ENCODE peak calls at places on chromosomes 7 and 10, in five cellular contexts. B is stomach, K is transverse colon, Q is HepG2, M is SK-N-SH. G is an unnamed sample.

GRCh38 chr7:136635755-136636154 is 232.7 kb upstream of the CHRM2 start:
- DNase-seq in B (no peak), K (no peak), Q (no peak), M (peak; percentile 16), G (no peak)

GRCh38 chr7:152522551-152522950 is 86.7 kb upstream of the KMT2C start:
- DNase-seq in B (no peak), K (no peak), Q (no peak), M (peak; percentile 54), G (no peak)

GRCh38 chr10:54284526-54285193 is 516.4 kb downstream of the PCDH15 start:
- DNase-seq in B (no peak), K (no peak), Q (no peak), M (no peak), G (no peak)

GRCh38 chr10:109966961-109967738 is 40.6 kb upstream of the ADD3 start:
- DNase-seq in B (no peak), K (no peak), Q (peak; percentile 82), M (peak; percentile 72), G (no peak)

GRCh38 chr10:75287697-75288096 is 51.9 kb upstream of the COMTD1 start:
- DNase-seq in B (no peak), K (no peak), Q (no peak), M (no peak), G (peak; percentile 37)

GRCh38 chr10:36423821-36424248 is 701.6 kb upstream of the ANKRD30A start:
- DNase-seq in B (no peak), K (no peak), Q (no peak), M (no peak), G (no peak)

GRCh38 chr7:73628504-73628903 is 4.2 kb upstream of the MLXIPL start:
- DNase-seq in B (no peak), K (no peak), Q (no peak), M (no peak), G (no peak)

GRCh38 chr7:31957090-31957720 is 113.0 kb downstream of the PDE1C start:
- DNase-seq in B (no peak), K (no peak), Q (no peak), M (no peak), G (no peak)

GRCh38 chr7:81300779-81301178 is 381.9 kb upstream of the SEMA3C start:
- DNase-seq in B (no peak), K (no peak), Q (no peak), M (no peak), G (no peak)

GRCh38 chr7:12764355-12765000 is 77.0 kb downstream of the ARL4A start:
- DNase-seq in B (no peak), K (no peak), Q (no peak), M (no peak), G (no peak)

GRCh38 chr10:78866731-78867554 is 201.8 kb upstream of the ZMIZ1 start:
- DNase-seq in B (no peak), K (no peak), Q (no peak), M (peak; percentile 61), G (peak; percentile 88)

GRCh38 chr7:132066776-132067175 is 509.5 kb downstream of the PLXNA4 start:
- DNase-seq in B (no peak), K (peak; percentile 20), Q (no peak), M (no peak), G (no peak)

GRCh38 chr10:17673517-17674051 is 29.6 kb downstream of the STAM start:
- DNase-seq in B (no peak), K (no peak), Q (peak; percentile 91), M (no peak), G (no peak)

GRCh38 chr10:20855398-20856038 is 41.6 kb downstream of the NEBL start:
- DNase-seq in B (no peak), K (no peak), Q (peak; percentile 28), M (peak; percentile 11), G (no peak)

GRCh38 chr7:88169717-88170320 is 50.0 kb downstream of the SRI start:
- DNase-seq in B (no peak), K (no peak), Q (peak; percentile 10), M (peak; percentile 15), G (no peak)

GRCh38 chr7:29408841-29409243 is 154.8 kb upstream of the PRR15 start:
- DNase-seq in B (peak; percentile 51), K (peak; percentile 48), Q (peak; percentile 61), M (peak; percentile 76), G (no peak)

GRCh38 chr10:114458955-114459354 is 54.7 kb upstream of the AFAP1L2 start:
- DNase-seq in B (peak; percentile 44), K (peak; percentile 50), Q (peak; percentile 8), M (peak; percentile 71), G (peak; percentile 84)

GRCh38 chr10:95663496-95663895 is 7.0 kb upstream of the ALDH18A1 start:
- DNase-seq in B (no peak), K (no peak), Q (no peak), M (no peak), G (peak; percentile 75)

GRCh38 chr10:14413583-14413982 is 82.9 kb upstream of the FRMD4A start:
- DNase-seq in B (no peak), K (no peak), Q (no peak), M (no peak), G (no peak)

GRCh38 chr10:69345402-69345801 is 67.1 kb downstream of the HK1 start:
- DNase-seq in B (peak; percentile 79), K (no peak), Q (no peak), M (no peak), G (no peak)

GRCh38 chr7:47444376-47445098 is 137.4 kb downstream of the TNS3 start:
- DNase-seq in B (no peak), K (peak; percentile 38), Q (peak; percentile 49), M (peak; percentile 49), G (no peak)

GRCh38 chr7:129615018-129615417 is 3.5 kb downstream of the NRF1 start:
- DNase-seq in B (no peak), K (no peak), Q (peak; percentile 68), M (no peak), G (no peak)

GRCh38 chr7:70588610-70589009 is 543.3 kb upstream of the GALNT17 start:
- DNase-seq in B (no peak), K (no peak), Q (no peak), M (no peak), G (no peak)

GRCh38 chr10:8566737-8567136 is 512.2 kb downstream of the GATA3 start:
- DNase-seq in B (no peak), K (no peak), Q (no peak), M (no peak), G (no peak)

GRCh38 chr10:70145166-70145665 is 1.3 kb downstream of the TYSND1 start:
- DNase-seq in B (no peak), K (peak; percentile 35), Q (no peak), M (no peak), G (no peak)

GRCh38 chr7:71801996-71802395 is 610.1 kb downstream of the CALN1 start:
- DNase-seq in B (no peak), K (no peak), Q (no peak), M (no peak), G (no peak)

GRCh38 chr10:24891823-24892222 is 60.6 kb downstream of the PRTFDC1 start:
- DNase-seq in B (no peak), K (no peak), Q (no peak), M (peak; percentile 17), G (no peak)

DNA sequence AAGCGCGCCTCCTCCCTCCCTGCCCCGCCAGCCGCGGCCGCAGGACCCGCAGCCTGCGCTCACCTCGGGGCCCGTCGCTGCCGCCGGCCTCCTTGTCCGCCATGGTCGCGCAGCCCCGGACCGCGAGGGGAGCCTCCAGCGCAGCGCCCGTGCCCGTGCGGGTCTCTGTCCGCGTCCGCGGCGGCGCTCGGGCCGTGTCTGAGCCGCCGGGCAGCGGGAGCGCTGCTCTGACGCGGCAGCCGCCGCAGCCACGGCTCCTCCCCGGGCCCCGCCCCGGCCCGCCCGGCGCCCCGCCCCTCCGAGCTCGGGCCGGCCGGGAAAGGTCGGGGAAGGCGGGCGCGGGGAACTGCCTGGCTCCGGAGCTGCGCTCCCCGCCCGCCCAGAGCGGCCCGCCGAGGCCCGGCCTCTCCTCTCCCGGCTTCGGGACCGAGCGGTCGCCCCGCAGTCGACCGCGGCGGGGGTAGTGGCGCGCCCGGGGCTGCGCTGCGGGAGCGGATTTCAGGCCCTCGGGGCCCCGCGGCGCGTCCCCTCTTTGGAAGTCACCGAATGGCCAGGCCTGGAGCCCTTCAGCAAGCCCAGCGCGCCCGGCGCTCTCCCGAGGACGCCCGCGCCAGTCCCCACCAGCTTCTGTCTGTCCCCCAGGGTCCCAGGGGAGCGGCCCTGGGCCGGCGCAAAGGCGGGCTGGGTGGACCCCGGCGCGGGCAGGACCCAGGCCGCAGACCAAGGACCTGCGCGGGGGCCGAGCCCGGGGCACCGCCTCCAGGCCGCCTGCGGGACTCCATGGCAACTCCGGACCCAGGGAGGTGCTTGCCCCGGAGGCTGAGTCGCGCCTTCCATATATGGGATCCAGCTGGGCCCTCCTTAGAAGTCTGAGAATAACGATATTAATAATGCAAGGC is at the start of gene HSPA12A:
- DNase-seq in B (peak; percentile 80), K (peak; percentile 80), Q (no peak), M (peak; percentile 95), G (peak; percentile 94)
- TF ChIP-seq POLR2AphosphoS5 in B (peak; percentile 40), K (peak; percentile 47), Q (no peak), M (peak; percentile 17), G (peak; percentile 73)

GRCh38 chr10:119379466-119380071 is 162.9 kb downstream of the RGS10 start:
- DNase-seq in B (no peak), K (no peak), Q (no peak), M (no peak), G (no peak)

GRCh38 chr10:119378737-119379067 is 163.8 kb downstream of the RGS10 start:
- DNase-seq in B (no peak), K (no peak), Q (no peak), M (no peak), G (no peak)

GRCh38 chr10:119375574-119376265 is 166.8 kb downstream of the RGS10 start:
- DNase-seq in B (peak; percentile 38), K (no peak), Q (no peak), M (no peak), G (no peak)

GRCh38 chr10:119377431-119377830 is 165.1 kb downstream of the RGS10 start:
- DNase-seq in B (no peak), K (no peak), Q (no peak), M (no peak), G (no peak)

DNA sequence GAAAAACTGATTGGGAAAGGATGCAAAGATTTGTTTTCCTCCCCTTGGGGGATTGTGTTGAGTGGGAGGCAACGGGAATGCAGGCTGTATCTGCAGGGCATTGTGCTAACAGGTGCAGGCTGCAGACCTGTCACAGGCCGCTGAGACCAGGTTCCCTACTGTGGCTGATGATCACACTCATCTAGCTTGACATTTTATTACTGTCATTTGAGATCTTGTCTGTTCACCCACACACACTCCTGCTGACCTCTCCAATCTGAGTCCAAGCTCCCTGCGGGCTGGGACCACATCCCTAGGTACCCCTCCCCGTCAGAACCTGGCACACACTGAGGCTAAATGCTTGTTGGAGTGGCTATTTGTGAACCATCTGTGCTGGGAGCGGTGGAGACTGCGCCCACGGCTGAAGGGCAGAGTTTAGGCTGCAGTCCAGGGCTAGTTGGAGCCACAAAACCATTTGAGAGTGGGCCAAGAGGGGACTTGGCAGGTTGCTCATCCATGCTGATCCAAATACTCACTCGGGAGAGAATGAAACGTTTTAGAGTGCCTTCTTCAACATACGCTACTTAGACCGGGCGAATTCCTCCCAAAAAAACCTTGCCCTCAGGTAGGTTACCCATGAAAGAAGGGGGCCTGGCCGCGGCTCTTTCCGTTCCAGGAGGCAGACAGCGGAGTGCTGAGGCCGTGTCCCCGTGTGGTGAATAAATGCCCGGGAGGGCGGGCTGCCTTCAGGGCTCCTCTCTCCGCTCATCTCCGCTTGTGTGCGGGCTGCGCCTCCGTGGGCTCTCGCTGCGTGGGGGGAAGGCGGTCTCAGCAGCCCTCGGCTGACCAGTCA is 164.4 kb downstream of the RGS10 start:
- DNase-seq in B (no peak), K (no peak), Q (no peak), M (peak; percentile 57), G (no peak)
- TF ChIP-seq EP300 in B (no peak), K (no peak), Q (no peak), M (no peak), G (no peak)

GRCh38 chr7:139820089-139820488 is 9.0 kb upstream of the TBXAS1 start:
- DNase-seq in B (no peak), K (no peak), Q (no peak), M (no peak), G (no peak)
- H3K27me3 ChIP-seq in B (no peaks in the 10 kb centered on the region), K (no peaks in the 10 kb centered on the region), Q (no peaks in the 10 kb centered on the region), M (peaks cover 26% of the 10 kb centered on the region), G (no peaks in the 10 kb centered on the region)

GRCh38 chr7:30502470-30503251 is 2.0 kb downstream of the GGCT start:
- DNase-seq in B (no peak), K (no peak), Q (no peak), M (no peak), G (no peak)
- TF ChIP-seq POLR2AphosphoS5 in B (no peak), K (no peak), Q (no peak), M (no peak), G (no peak)